ENCODE peak calls at places on chromosomes 12 and 14, in eight cellular contexts. Q, N, A, L, V, O, R and F are unnamed samples.

GRCh38 chr12:116508145-116509121 is 50.7 kb upstream of the MAP1LC3B2 start:
- DNase-seq in N (no peak), V (peak), L (peak), O (no peak), Q (peak), A (peak), R (no peak), F (no peak)

GRCh38 chr14:21084988-21085853 is 13.2 kb downstream of the ZNF219 start:
- DNase-seq in V (no peak), L (peak), O (no peak), A (no peak), R (no peak), Q (no peak), N (no peak), F (no peak)

GRCh38 chr14:65297744-65298143 is 114.8 kb upstream of the FUT8 start:
- DNase-seq in O (no peak), N (no peak), Q (no peak), L (no peak), A (no peak), R (no peak), V (no peak), F (peak)

GRCh38 chr12:122064780-122065588 is 13.6 kb upstream of the MLXIP start:
- DNase-seq in R (no peak), L (peak), A (no peak), Q (peak), V (no peak), N (no peak), O (peak), F (peak)

GRCh38 chr12:113658030-113658655 is 186.5 kb upstream of the LHX5 start:
- DNase-seq in Q (no peak), O (no peak), A (no peak), R (no peak), L (no peak), V (no peak), N (no peak), F (no peak)

GRCh38 chr14:103517172-103517566 is 5.5 kb downstream of the CKB start:
- DNase-seq in V (no peak), R (no peak), Q (no peak), L (no peak), N (no peak), O (no peak), A (no peak), F (no peak)

GRCh38 chr14:32813401-32813800 is 125.3 kb upstream of the NPAS3 start:
- DNase-seq in Q (no peak), L (no peak), A (no peak), N (no peak), O (no peak), V (no peak), R (no peak), F (no peak)

GRCh38 chr14:71166434-71166833 is 259.2 kb downstream of the PCNX1 start:
- DNase-seq in Q (peak), N (no peak), V (no peak), O (peak), A (peak), R (no peak), L (no peak), F (peak)

GRCh38 chr12:116459921-116460666 is 99.1 kb upstream of the MAP1LC3B2 start:
- DNase-seq in R (no peak), O (no peak), L (no peak), V (no peak), N (no peak), A (no peak), Q (no peak), F (no peak)

GRCh38 chr14:61203059-61203753 is 77.9 kb downstream of the TMEM30B start:
- DNase-seq in V (no peak), A (no peak), Q (no peak), O (no peak), N (no peak), R (no peak), L (no peak), F (no peak)

GRCh38 chr14:104889374-104889755 is 24.3 kb downstream of the CEP170B start:
- DNase-seq in L (peak), A (no peak), Q (peak), V (no peak), N (no peak), O (no peak), R (no peak), F (no peak)

GRCh38 chr14:73741876-73742519 is 27.8 kb upstream of the PNMA1 start:
- DNase-seq in L (peak), N (no peak), R (no peak), Q (no peak), A (no peak), V (no peak), O (no peak), F (no peak)

GRCh38 chr14:55691659-55692058 is 111.7 kb downstream of the KTN1 start:
- DNase-seq in V (no peak), N (no peak), L (no peak), R (no peak), O (no peak), Q (no peak), A (no peak), F (no peak)

GRCh38 chr12:19712041-19712440 is 272.7 kb downstream of the AEBP2 start:
- DNase-seq in V (no peak), A (no peak), N (no peak), R (no peak), O (peak), L (no peak), Q (no peak), F (no peak)

GRCh38 chr14:91108941-91109611 is 4.8 kb upstream of the DGLUCY start:
- DNase-seq in N (peak), L (peak), O (no peak), R (no peak), V (peak), Q (no peak), A (peak), F (no peak)

GRCh38 chr14:104557086-104557485 is 22.5 kb upstream of the C14orf180 start:
- DNase-seq in V (no peak), A (peak), O (no peak), N (no peak), Q (no peak), L (no peak), R (no peak), F (no peak)

GRCh38 chr14:75495882-75496281 is 26.4 kb upstream of the BATF start:
- DNase-seq in O (no peak), V (no peak), N (no peak), L (no peak), R (no peak), Q (no peak), A (no peak), F (no peak)